ENCODE peak calls at places on chromosomes 3 and 15, in seven cellular contexts. S is Calu3, D is neural progenitor cell, X is adrenal gland, O is H9, H is psoas muscle, Z is tibial nerve. A is an unnamed sample.
A peak's percentile ranks its signal among the peaks of the same experiment; 100 is the strongest.

GRCh38 chr3:28308196-28308595 is 40.3 kb upstream of the ZCWPW2 start:
- DNase-seq in Z (no peak), S (no peak), D (no peak), H (no peak), O (no peak), X (no peak), A (no peak)

GRCh38 chr3:78322780-78323179 is 1282.9 kb downstream of the ROBO2 start:
- DNase-seq in X (no peak), D (peak; percentile 53), Z (no peak), S (no peak), O (no peak), H (no peak), A (peak; percentile 9)

GRCh38 chr15:51348688-51349087 is 7.2 kb downstream of the GLDN start:
- DNase-seq in S (no peak), H (no peak), Z (no peak), O (no peak), D (no peak), X (no peak), A (peak; percentile 76)

GRCh38 chr3:78139166-78139565 is 1099.3 kb downstream of the ROBO2 start:
- DNase-seq in O (no peak), S (no peak), H (no peak), Z (no peak), X (no peak), D (no peak), A (no peak)

GRCh38 chr3:149992416-149993058 is 21.8 kb upstream of the PFN2 start:
- DNase-seq in S (no peak), H (no peak), D (no peak), X (no peak), O (peak; percentile 74), Z (no peak), A (no peak)

GRCh38 chr3:18066899-18067582 is 324.6 kb upstream of the TBC1D5 start:
- DNase-seq in S (no peak), H (no peak), X (no peak), D (no peak), Z (no peak), O (no peak), A (no peak)

GRCh38 chr3:193656445-193656844 is 63.4 kb downstream of the OPA1 start:
- DNase-seq in D (no peak), S (no peak), O (no peak), X (no peak), Z (no peak), H (no peak), A (no peak)

GRCh38 chr3:172324591-172325203 is 123.6 kb downstream of the GHSR start:
- DNase-seq in Z (no peak), O (no peak), D (no peak), H (no peak), S (no peak), X (peak; percentile 61), A (no peak)

GRCh38 chr3:185653949-185654757 is 68.1 kb downstream of the SENP2 start:
- DNase-seq in X (no peak), H (no peak), S (no peak), O (no peak), D (no peak), Z (no peak), A (no peak)

GRCh38 chr3:29307229-29307796 is 26.4 kb downstream of the RBMS3 start:
- DNase-seq in Z (no peak), X (no peak), H (no peak), O (no peak), S (no peak), D (no peak), A (no peak)

GRCh38 chr3:157128771-157129671 is 30.9 kb downstream of the CCNL1 start:
- DNase-seq in D (peak; percentile 16), O (no peak), H (peak; percentile 55), S (peak; percentile 86), X (peak; percentile 40), Z (no peak), A (peak; percentile 32)

GRCh38 chr3:13506680-13507079 is 26.6 kb downstream of the HDAC11 start:
- DNase-seq in Z (no peak), X (no peak), H (peak; percentile 49), O (no peak), S (no peak), D (no peak), A (no peak)

GRCh38 chr15:35674873-35675781 is 129.2 kb upstream of the DPH6 start:
- DNase-seq in D (no peak), H (no peak), X (peak; percentile 19), O (no peak), S (no peak), Z (no peak), A (no peak)

GRCh38 chr3:32818431-32819085 is 761 bp downstream of the TRIM71 start:
- DNase-seq in O (no peak), H (no peak), D (peak; percentile 48), Z (no peak), S (no peak), X (no peak), A (no peak)

GRCh38 chr3:56137406-56137805 is 330.9 kb downstream of the ERC2 start:
- DNase-seq in Z (no peak), D (no peak), H (no peak), S (no peak), O (no peak), X (no peak), A (no peak)

GRCh38 chr3:36212291-36212690 is 168.0 kb upstream of the STAC start:
- DNase-seq in H (no peak), D (no peak), Z (no peak), X (no peak), O (no peak), S (no peak), A (no peak)

GRCh38 chr3:36211656-36211999 is 168.7 kb upstream of the STAC start:
- DNase-seq in O (no peak), D (no peak), H (no peak), Z (no peak), S (no peak), X (no peak), A (no peak)

GRCh38 chr3:36214460-36214859 is 165.8 kb upstream of the STAC start:
- DNase-seq in H (no peak), D (no peak), X (peak; percentile 13), S (no peak), Z (no peak), O (no peak), A (no peak)

GRCh38 chr3:36206936-36207620 is 173.2 kb upstream of the STAC start:
- DNase-seq in S (no peak), O (no peak), H (no peak), X (no peak), Z (no peak), D (no peak), A (no peak)

DNA sequence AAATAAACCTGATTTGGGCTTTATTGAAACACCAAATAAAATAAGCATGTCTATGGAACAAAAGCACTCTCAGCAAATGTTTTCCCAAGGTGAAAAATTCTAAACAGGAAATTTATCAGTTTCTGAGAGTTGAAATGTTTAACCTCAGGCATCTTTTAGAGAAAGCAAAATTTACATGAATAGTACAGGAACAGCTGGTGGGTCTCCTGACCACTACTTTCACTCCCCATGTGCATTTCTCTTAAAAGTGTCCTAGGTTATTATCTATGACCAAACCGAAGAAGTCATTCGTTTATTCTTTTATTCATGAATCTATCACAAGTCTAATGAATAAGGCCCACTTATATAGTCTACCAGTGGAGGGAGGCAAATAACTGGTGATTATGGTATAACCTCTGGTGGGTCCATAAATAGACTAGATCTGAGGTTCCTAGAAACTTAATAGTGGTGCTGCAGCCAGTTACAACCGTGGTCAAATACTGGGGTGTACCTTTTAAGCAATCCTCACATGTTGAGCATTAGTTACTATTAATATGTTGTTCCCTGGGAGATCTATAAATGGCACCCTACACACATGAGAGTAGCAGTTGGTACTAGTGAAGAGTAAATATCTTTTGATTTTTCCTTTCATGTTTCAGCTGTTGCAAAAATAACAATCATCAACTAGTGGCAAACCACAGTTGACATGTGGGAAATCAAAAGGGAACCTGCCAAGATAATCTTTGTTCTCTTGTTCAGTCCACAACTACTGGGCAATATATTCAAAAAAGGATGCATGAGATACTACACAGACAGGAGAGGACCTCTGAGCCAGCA is 169.3 kb upstream of the STAC start:
- DNase-seq in H (no peak), S (no peak), Z (no peak), D (no peak), O (no peak), X (no peak), A (no peak)
- TF ChIP-seq CTCF in H (no peak), S (no peak), Z (no peak), D (no peak), O (no peak), X (no peak), A (no peak)

GRCh38 chr3:173411288-173412064 is 13.9 kb downstream of the NLGN1 start:
- DNase-seq in Z (no peak), H (no peak), S (peak; percentile 52), X (no peak), D (no peak), O (no peak), A (no peak)
- TF ChIP-seq CTCF in Z (peak; percentile 40), H (peak; percentile 29), S (peak; percentile 64), X (peak; percentile 7), D (peak; percentile 48), O (peak; percentile 47), A (peak; percentile 17)

DNA sequence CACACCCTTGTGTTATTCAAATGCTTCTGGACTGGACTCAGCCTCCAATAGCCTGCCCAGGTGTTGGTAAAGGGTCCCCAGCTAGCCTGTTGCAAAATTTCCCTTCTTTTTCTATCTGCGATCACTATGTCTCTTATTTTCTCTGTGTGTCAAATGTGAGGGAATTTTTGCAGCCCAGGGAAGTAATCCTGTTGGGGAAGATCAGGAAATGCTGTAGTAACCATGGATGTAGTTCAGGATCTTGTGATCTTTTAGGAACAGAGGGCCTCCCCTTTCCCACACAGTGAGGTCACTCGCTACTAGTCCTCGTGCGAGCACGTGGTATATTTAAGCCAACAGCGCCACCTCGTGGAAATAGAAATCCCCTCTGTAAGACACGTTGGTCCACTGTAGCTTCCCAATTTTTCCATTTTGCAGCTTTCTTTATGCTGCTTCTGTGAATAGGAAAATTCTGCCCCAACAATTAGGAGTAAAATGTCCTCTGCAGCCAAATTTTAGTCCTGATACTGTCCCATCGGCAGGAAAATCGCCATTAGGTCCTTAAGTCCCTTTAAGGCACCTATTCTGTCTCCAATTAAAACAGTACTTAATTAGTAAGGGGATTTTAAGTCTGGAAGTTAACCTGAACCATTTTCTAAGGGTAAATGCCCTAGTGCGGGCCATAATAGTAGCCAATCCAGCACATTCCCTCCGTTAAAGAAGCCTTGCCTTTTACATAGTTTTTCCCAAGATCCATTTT is 4.0 kb upstream of the SMCO1 start:
- DNase-seq in Z (peak; percentile 28), H (peak; percentile 75), O (peak; percentile 73), D (peak; percentile 86), S (peak; percentile 56), X (peak; percentile 75), A (no peak)
- TF ChIP-seq CTCF in Z (peak; percentile 8), H (peak; percentile 76), O (peak; percentile 79), D (peak; percentile 64), S (peak; percentile 30), X (peak; percentile 10), A (peak; percentile 52)

DNA sequence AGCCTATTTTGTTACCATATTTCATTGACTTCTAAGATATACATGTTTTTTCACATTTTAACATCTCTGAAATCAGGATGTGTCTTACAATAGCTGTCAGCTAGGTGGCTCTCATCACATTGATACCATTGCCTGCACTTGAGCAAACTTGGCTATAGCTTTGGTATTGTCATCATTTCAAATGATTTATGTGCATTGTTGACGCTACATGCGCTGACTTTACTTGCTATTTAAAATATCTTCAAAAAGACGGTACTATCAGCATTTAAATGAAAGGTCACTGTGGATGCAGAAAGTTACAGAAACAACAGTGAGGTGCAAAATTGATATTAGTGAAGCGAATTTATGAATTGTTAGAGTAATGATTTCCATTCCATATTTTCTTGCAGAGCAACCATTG is 54.0 kb upstream of the ABHD2 start:
- DNase-seq in H (no peak), D (no peak), X (no peak), S (no peak), O (no peak), Z (no peak), A (no peak)
- TF ChIP-seq CTCF in H (peak; percentile 17), D (no peak), X (no peak), S (peak; percentile 18), O (peak; percentile 46), Z (no peak), A (peak; percentile 22)

A was measured in GM13977.